ENCODE peak calls at places on chromosome 5, in ten cellular contexts. D, O, L, G, F, B, R, A, X and C are unnamed samples.

GRCh38 chr5:175623086-175623485 is 34.8 kb upstream of the HRH2 start:
- DNase-seq in D (no peak), O (no peak), L (no peak), G (no peak), F (no peak), B (no peak), R (no peak), A (no peak), X (no peak), C (no peak)

GRCh38 chr5:143826909-143827514 is 15.1 kb downstream of the HMHB1 start:
- DNase-seq in D (peak; percentile 82), O (no peak), L (peak; percentile 93), G (peak; percentile 90), F (peak; percentile 61), B (no peak), R (no peak), A (no peak), X (no peak), C (no peak)

GRCh38 chr5:73633060-73633459 is 7.1 kb downstream of the ARHGEF28 start:
- DNase-seq in D (no peak), O (no peak), L (no peak), G (no peak), F (no peak), B (no peak), R (no peak), A (no peak), X (no peak), C (no peak)

GRCh38 chr5:151092750-151093149 is 11.9 kb upstream of the TNIP1 start:
- DNase-seq in D (peak; percentile 78), O (no peak), L (peak; percentile 88), G (peak; percentile 86), F (no peak), B (peak; percentile 83), R (peak; percentile 54), A (no peak), X (no peak), C (no peak)

GRCh38 chr5:150499437-150499956 is 8.4 kb upstream of the NDST1 start:
- DNase-seq in D (no peak), O (no peak), L (no peak), G (no peak), F (no peak), B (no peak), R (no peak), A (no peak), X (no peak), C (no peak)

GRCh38 chr5:38677611-38678010 is 121.2 kb upstream of the LIFR start:
- DNase-seq in D (no peak), O (no peak), L (no peak), G (no peak), F (no peak), B (no peak), R (no peak), A (no peak), X (no peak), C (no peak)

GRCh38 chr5:172179032-172179989 is 8.7 kb downstream of the STK10 start:
- DNase-seq in D (no peak), O (no peak), L (no peak), G (no peak), F (peak; percentile 76), B (no peak), R (no peak), A (no peak), X (no peak), C (no peak)

GRCh38 chr5:122608222-122608621 is 166.7 kb upstream of the SNX2 start:
- DNase-seq in D (no peak), O (no peak), L (peak; percentile 46), G (no peak), F (no peak), B (no peak), R (no peak), A (no peak), X (no peak), C (no peak)

GRCh38 chr5:40904205-40904993 is 4.9 kb upstream of the C7 start:
- DNase-seq in D (peak; percentile 60), O (no peak), L (peak; percentile 55), G (peak; percentile 90), F (no peak), B (no peak), R (peak; percentile 88), A (peak; percentile 53), X (peak; percentile 75), C (peak; percentile 19)

GRCh38 chr5:171450423-171451246 is 31.2 kb downstream of the FGF18 start:
- DNase-seq in D (no peak), O (no peak), L (peak; percentile 8), G (no peak), F (no peak), B (peak; percentile 83), R (peak; percentile 59), A (peak; percentile 45), X (peak; percentile 48), C (peak; percentile 23)

GRCh38 chr5:158200624-158201023 is 341.7 kb upstream of the CLINT1 start:
- DNase-seq in D (no peak), O (no peak), L (no peak), G (peak; percentile 16), F (no peak), B (no peak), R (no peak), A (no peak), X (no peak), C (no peak)

GRCh38 chr5:40681351-40682311 is 1.9 kb downstream of the PTGER4 start:
- DNase-seq in D (no peak), O (no peak), L (no peak), G (no peak), F (peak; percentile 42), B (peak; percentile 68), R (no peak), A (peak; percentile 27), X (peak; percentile 44), C (no peak)

GRCh38 chr5:123814796-123815479 is 303.0 kb downstream of the CSNK1G3 start:
- DNase-seq in D (no peak), O (no peak), L (no peak), G (no peak), F (no peak), B (no peak), R (no peak), A (no peak), X (no peak), C (no peak)

GRCh38 chr5:123811771-123812170 is 299.8 kb downstream of the CSNK1G3 start:
- DNase-seq in D (no peak), O (no peak), L (no peak), G (no peak), F (no peak), B (no peak), R (no peak), A (no peak), X (no peak), C (no peak)

GRCh38 chr5:123810911-123811310 is 298.9 kb downstream of the CSNK1G3 start:
- DNase-seq in D (no peak), O (no peak), L (no peak), G (no peak), F (no peak), B (no peak), R (no peak), A (no peak), X (no peak), C (no peak)

GRCh38 chr5:123813251-123813650 is 301.3 kb downstream of the CSNK1G3 start:
- DNase-seq in D (no peak), O (no peak), L (no peak), G (no peak), F (no peak), B (no peak), R (no peak), A (no peak), X (no peak), C (no peak)

GRCh38 chr5:123813937-123814624 is 302.1 kb downstream of the CSNK1G3 start:
- DNase-seq in D (peak; percentile 62), O (no peak), L (peak; percentile 53), G (peak; percentile 34), F (peak; percentile 41), B (no peak), R (no peak), A (no peak), X (no peak), C (peak; percentile 47)
- H3K4me3 ChIP-seq in D (no peak overlapping the region), O (no peak overlapping the region), L (no peak overlapping the region), G (peak overlapping the region; percentile 35), F (no peak overlapping the region), B (no peak overlapping the region), R (no peak overlapping the region), A (peak overlapping the region; percentile 24), X (no peak overlapping the region), C (no peak overlapping the region)

DNA sequence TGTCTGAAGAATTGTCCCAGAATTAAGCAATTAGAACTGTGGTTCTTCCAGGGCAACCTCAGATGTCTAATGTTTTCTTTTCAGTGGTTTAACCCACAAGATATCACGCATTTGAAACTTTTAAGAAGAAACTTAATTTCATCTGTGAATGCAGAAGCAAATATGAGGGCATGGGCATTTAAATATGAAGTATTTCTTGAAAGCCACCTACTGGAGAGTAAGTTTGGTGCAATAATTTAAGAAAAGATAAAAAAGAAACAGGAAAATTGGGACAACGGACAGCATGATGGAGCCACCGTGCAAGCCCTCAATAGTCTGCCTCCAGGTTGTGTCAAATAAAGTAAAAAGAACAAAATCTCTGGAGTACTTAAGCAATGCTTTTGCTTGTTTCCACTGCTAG is 1.2 kb upstream of the CAPSL start:
- DNase-seq in D (no peak), O (no peak), L (no peak), G (no peak), F (no peak), B (no peak), R (no peak), A (no peak), X (no peak), C (no peak)
- TF ChIP-seq CTCF in D (peak; percentile 59), O (no peak), L (no peak), G (peak; percentile 51), F (no peak), B (no peak), R (no peak), A (no peak), X (no peak), C (peak; percentile 26)

GRCh38 chr5:138021771-138022170 is 11.1 kb downstream of the FAM13B start:
- DNase-seq in D (no peak), O (no peak), L (no peak), G (no peak), F (no peak), B (no peak), R (no peak), A (no peak), X (no peak), C (no peak)
- H3K36me3 ChIP-seq in D (peaks cover 8% of the 10 kb centered on the region), O (peaks cover 12% of the 10 kb centered on the region), L (peaks cover 1% of the 10 kb centered on the region), G (peaks cover 26% of the 10 kb centered on the region), F (peaks cover 2% of the 10 kb centered on the region), B (peaks cover 40% of the 10 kb centered on the region), R (no peaks in the 10 kb centered on the region), A (peaks cover 41% of the 10 kb centered on the region), X (peaks cover 40% of the 10 kb centered on the region), C (no peaks in the 10 kb centered on the region)

DNA sequence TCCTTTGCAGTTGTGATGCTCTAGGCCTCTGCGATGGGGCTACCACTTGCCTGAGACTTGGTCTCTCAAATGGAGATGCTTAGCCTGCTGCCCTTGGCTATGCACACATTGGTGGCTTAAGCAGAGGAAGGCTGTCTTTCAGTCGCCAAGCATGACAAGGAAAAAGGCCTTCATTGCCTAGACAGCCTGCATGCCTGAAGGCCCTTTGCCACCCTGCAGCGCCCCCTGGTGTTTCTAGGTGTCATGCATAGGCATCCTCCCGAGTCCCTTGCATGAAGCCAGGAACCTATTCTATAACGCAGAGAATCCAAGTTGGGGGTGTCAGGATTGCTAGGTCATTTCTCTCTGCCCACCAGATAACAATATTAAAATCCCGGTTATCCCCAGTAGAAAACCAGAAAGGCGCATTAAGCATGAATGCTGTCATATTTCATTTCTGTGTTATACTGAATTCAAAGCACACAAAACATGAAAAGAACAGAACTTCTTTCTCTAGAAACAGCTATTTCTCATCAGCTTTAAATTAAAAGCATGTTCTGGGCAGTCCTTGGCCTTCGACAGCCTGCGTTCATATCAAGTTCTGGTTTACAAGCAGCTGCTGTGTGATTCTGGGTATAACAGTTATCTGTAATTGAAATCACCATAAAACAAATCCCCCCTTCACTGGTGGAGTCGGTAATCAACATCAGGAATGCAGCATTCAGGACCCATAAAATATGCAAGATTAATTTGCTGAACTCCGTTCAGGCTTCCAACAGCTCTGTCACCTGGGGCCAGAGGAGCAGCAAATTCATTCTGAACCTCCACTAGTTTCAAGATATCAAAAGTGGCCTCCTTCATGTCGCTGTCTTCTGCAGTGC is 59.7 kb upstream of the TRPC7 start:
- DNase-seq in D (peak; percentile 41), O (peak; percentile 9), L (peak; percentile 55), G (peak; percentile 59), F (peak; percentile 7), B (peak; percentile 71), R (peak; percentile 77), A (peak; percentile 61), X (peak; percentile 71), C (no peak)
- H3K4me3 ChIP-seq in D (no peak overlapping the region), O (no peak overlapping the region), L (no peak overlapping the region), G (no peak overlapping the region), F (no peak overlapping the region), B (no peak overlapping the region), R (no peak overlapping the region), A (no peak overlapping the region), X (no peak overlapping the region), C (no peak overlapping the region)